ENCODE peak calls at places on chromosomes 11 and 22, in ten cellular contexts. One of them, this sample, is unnamed.

GRCh38 chr11:74322667-74323066 is 11.2 kb upstream of the P4HA3 start:
- DNase-seq in SK-MEL-5: no peak
- DNase-seq in HEK293T: no peak
- DNase-seq in brain microvascular endothelial cell: no peak
- DNase-seq in NCI-H1417: no peak
- DNase-seq in NCI-H1105: no peak
- DNase-seq in ELR: no peak
- DNase-seq in HuH-7: no peak
- DNase-seq in epithelial cell of esophagus: no peak
- DNase-seq in stimulated activated CD8-positive, alpha-beta memory T cell treated with anti-CD3 and anti-CD28 coated beads, Interleukin-15, amount 100 ng/mL, for 24 hours: no peak
- DNase-seq in this sample: no peak

GRCh38 chr11:130203766-130204702 is 44.5 kb downstream of the ST14 start:
- DNase-seq in SK-MEL-5: no peak
- DNase-seq in HEK293T: no peak
- DNase-seq in brain microvascular endothelial cell: no peak
- DNase-seq in NCI-H1417: no peak
- DNase-seq in NCI-H1105: no peak
- DNase-seq in ELR: no peak
- DNase-seq in HuH-7: no peak
- DNase-seq in epithelial cell of esophagus: no peak
- DNase-seq in stimulated activated CD8-positive, alpha-beta memory T cell treated with anti-CD3 and anti-CD28 coated beads, Interleukin-15, amount 100 ng/mL, for 24 hours: no peak
- DNase-seq in this sample: no peak

GRCh38 chr11:120335596-120335927 is 651 bp upstream of the ARHGEF12 start:
- DNase-seq in SK-MEL-5: no peak
- DNase-seq in HEK293T: peak
- DNase-seq in brain microvascular endothelial cell: no peak
- DNase-seq in NCI-H1417: peak
- DNase-seq in NCI-H1105: peak
- DNase-seq in ELR: peak
- DNase-seq in HuH-7: no peak
- DNase-seq in epithelial cell of esophagus: peak
- DNase-seq in stimulated activated CD8-positive, alpha-beta memory T cell treated with anti-CD3 and anti-CD28 coated beads, Interleukin-15, amount 100 ng/mL, for 24 hours: no peak
- DNase-seq in this sample: no peak

GRCh38 chr22:27999876-28000275 is 80.8 kb upstream of the PITPNB start:
- DNase-seq in SK-MEL-5: no peak
- DNase-seq in HEK293T: no peak
- DNase-seq in brain microvascular endothelial cell: no peak
- DNase-seq in NCI-H1417: no peak
- DNase-seq in NCI-H1105: no peak
- DNase-seq in ELR: no peak
- DNase-seq in HuH-7: no peak
- DNase-seq in epithelial cell of esophagus: no peak
- DNase-seq in stimulated activated CD8-positive, alpha-beta memory T cell treated with anti-CD3 and anti-CD28 coated beads, Interleukin-15, amount 100 ng/mL, for 24 hours: no peak
- DNase-seq in this sample: no peak

GRCh38 chr11:60880189-60880588 is 12.8 kb downstream of the ZP1 start:
- DNase-seq in SK-MEL-5: no peak
- DNase-seq in HEK293T: no peak
- DNase-seq in brain microvascular endothelial cell: no peak
- DNase-seq in NCI-H1417: no peak
- DNase-seq in NCI-H1105: no peak
- DNase-seq in ELR: no peak
- DNase-seq in HuH-7: no peak
- DNase-seq in epithelial cell of esophagus: no peak
- DNase-seq in stimulated activated CD8-positive, alpha-beta memory T cell treated with anti-CD3 and anti-CD28 coated beads, Interleukin-15, amount 100 ng/mL, for 24 hours: no peak
- DNase-seq in this sample: no peak

GRCh38 chr11:72951193-72951592 is 137.0 kb downstream of the ATG16L2 start:
- DNase-seq in SK-MEL-5: no peak
- DNase-seq in HEK293T: no peak
- DNase-seq in brain microvascular endothelial cell: no peak
- DNase-seq in NCI-H1417: no peak
- DNase-seq in NCI-H1105: no peak
- DNase-seq in ELR: no peak
- DNase-seq in HuH-7: no peak
- DNase-seq in epithelial cell of esophagus: peak
- DNase-seq in stimulated activated CD8-positive, alpha-beta memory T cell treated with anti-CD3 and anti-CD28 coated beads, Interleukin-15, amount 100 ng/mL, for 24 hours: no peak
- DNase-seq in this sample: no peak

GRCh38 chr22:33126881-33127280 is 68.7 kb upstream of the SYN3 start:
- DNase-seq in SK-MEL-5: peak
- DNase-seq in HEK293T: peak
- DNase-seq in brain microvascular endothelial cell: no peak
- DNase-seq in NCI-H1417: peak
- DNase-seq in NCI-H1105: no peak
- DNase-seq in ELR: no peak
- DNase-seq in HuH-7: peak
- DNase-seq in epithelial cell of esophagus: peak
- DNase-seq in stimulated activated CD8-positive, alpha-beta memory T cell treated with anti-CD3 and anti-CD28 coated beads, Interleukin-15, amount 100 ng/mL, for 24 hours: no peak
- DNase-seq in this sample: no peak

GRCh38 chr22:38881464-38881871 is 9.5 kb upstream of the CBX6 start:
- DNase-seq in SK-MEL-5: peak
- DNase-seq in HEK293T: no peak
- DNase-seq in brain microvascular endothelial cell: no peak
- DNase-seq in NCI-H1417: no peak
- DNase-seq in NCI-H1105: no peak
- DNase-seq in ELR: no peak
- DNase-seq in HuH-7: no peak
- DNase-seq in epithelial cell of esophagus: no peak
- DNase-seq in stimulated activated CD8-positive, alpha-beta memory T cell treated with anti-CD3 and anti-CD28 coated beads, Interleukin-15, amount 100 ng/mL, for 24 hours: no peak
- DNase-seq in this sample: no peak

GRCh38 chr22:35154937-35155387 is 89.0 kb downstream of the ISX start:
- DNase-seq in SK-MEL-5: peak
- DNase-seq in HEK293T: peak
- DNase-seq in brain microvascular endothelial cell: peak
- DNase-seq in NCI-H1417: peak
- DNase-seq in NCI-H1105: peak
- DNase-seq in ELR: peak
- DNase-seq in HuH-7: peak
- DNase-seq in epithelial cell of esophagus: peak
- DNase-seq in stimulated activated CD8-positive, alpha-beta memory T cell treated with anti-CD3 and anti-CD28 coated beads, Interleukin-15, amount 100 ng/mL, for 24 hours: no peak
- DNase-seq in this sample: no peak

GRCh38 chr11:46677991-46678740 is 22.3 kb downstream of the ARHGAP1 start:
- DNase-seq in SK-MEL-5: no peak
- DNase-seq in HEK293T: no peak
- DNase-seq in brain microvascular endothelial cell: no peak
- DNase-seq in NCI-H1417: no peak
- DNase-seq in NCI-H1105: no peak
- DNase-seq in ELR: peak
- DNase-seq in HuH-7: no peak
- DNase-seq in epithelial cell of esophagus: no peak
- DNase-seq in stimulated activated CD8-positive, alpha-beta memory T cell treated with anti-CD3 and anti-CD28 coated beads, Interleukin-15, amount 100 ng/mL, for 24 hours: no peak
- DNase-seq in this sample: no peak

GRCh38 chr22:46748948-46749681 is 11.1 kb upstream of the CERK start:
- DNase-seq in SK-MEL-5: no peak
- DNase-seq in HEK293T: no peak
- DNase-seq in brain microvascular endothelial cell: no peak
- DNase-seq in NCI-H1417: no peak
- DNase-seq in NCI-H1105: no peak
- DNase-seq in ELR: peak
- DNase-seq in HuH-7: no peak
- DNase-seq in epithelial cell of esophagus: peak
- DNase-seq in stimulated activated CD8-positive, alpha-beta memory T cell treated with anti-CD3 and anti-CD28 coated beads, Interleukin-15, amount 100 ng/mL, for 24 hours: no peak
- DNase-seq in this sample: no peak

GRCh38 chr22:49449811-49450386 is 377.8 kb downstream of the BRD1 start:
- DNase-seq in SK-MEL-5: no peak
- DNase-seq in HEK293T: no peak
- DNase-seq in brain microvascular endothelial cell: no peak
- DNase-seq in NCI-H1417: no peak
- DNase-seq in NCI-H1105: no peak
- DNase-seq in ELR: no peak
- DNase-seq in HuH-7: no peak
- DNase-seq in epithelial cell of esophagus: no peak
- DNase-seq in stimulated activated CD8-positive, alpha-beta memory T cell treated with anti-CD3 and anti-CD28 coated beads, Interleukin-15, amount 100 ng/mL, for 24 hours: no peak
- DNase-seq in this sample: no peak

GRCh38 chr22:35467788-35468187 is 67.8 kb downstream of the MCM5 start:
- DNase-seq in SK-MEL-5: peak
- DNase-seq in HEK293T: no peak
- DNase-seq in brain microvascular endothelial cell: no peak
- DNase-seq in NCI-H1417: no peak
- DNase-seq in NCI-H1105: no peak
- DNase-seq in ELR: peak
- DNase-seq in HuH-7: no peak
- DNase-seq in epithelial cell of esophagus: no peak
- DNase-seq in stimulated activated CD8-positive, alpha-beta memory T cell treated with anti-CD3 and anti-CD28 coated beads, Interleukin-15, amount 100 ng/mL, for 24 hours: no peak
- DNase-seq in this sample: no peak

GRCh38 chr11:119854521-119854920 is 125.5 kb upstream of the NECTIN1 start:
- DNase-seq in SK-MEL-5: no peak
- DNase-seq in HEK293T: no peak
- DNase-seq in brain microvascular endothelial cell: no peak
- DNase-seq in NCI-H1417: peak
- DNase-seq in NCI-H1105: peak
- DNase-seq in ELR: no peak
- DNase-seq in HuH-7: no peak
- DNase-seq in epithelial cell of esophagus: peak
- DNase-seq in stimulated activated CD8-positive, alpha-beta memory T cell treated with anti-CD3 and anti-CD28 coated beads, Interleukin-15, amount 100 ng/mL, for 24 hours: no peak
- DNase-seq in this sample: no peak

GRCh38 chr11:111416231-111416960 is 37.3 kb upstream of the POU2AF1 start:
- DNase-seq in SK-MEL-5: no peak
- DNase-seq in HEK293T: no peak
- DNase-seq in brain microvascular endothelial cell: no peak
- DNase-seq in NCI-H1417: no peak
- DNase-seq in NCI-H1105: no peak
- DNase-seq in ELR: no peak
- DNase-seq in HuH-7: no peak
- DNase-seq in epithelial cell of esophagus: no peak
- DNase-seq in stimulated activated CD8-positive, alpha-beta memory T cell treated with anti-CD3 and anti-CD28 coated beads, Interleukin-15, amount 100 ng/mL, for 24 hours: no peak
- DNase-seq in this sample: no peak

GRCh38 chr11:206516-207212 is 535 bp downstream of the BET1L start:
- DNase-seq in SK-MEL-5: no peak
- DNase-seq in HEK293T: peak
- DNase-seq in brain microvascular endothelial cell: no peak
- DNase-seq in NCI-H1417: no peak
- DNase-seq in NCI-H1105: no peak
- DNase-seq in ELR: peak
- DNase-seq in HuH-7: peak
- DNase-seq in epithelial cell of esophagus: no peak
- DNase-seq in stimulated activated CD8-positive, alpha-beta memory T cell treated with anti-CD3 and anti-CD28 coated beads, Interleukin-15, amount 100 ng/mL, for 24 hours: no peak
- DNase-seq in this sample: no peak

GRCh38 chr22:23894710-23895598 is 771 bp downstream of the MIF start:
- DNase-seq in SK-MEL-5: peak
- DNase-seq in HEK293T: peak
- DNase-seq in brain microvascular endothelial cell: peak
- DNase-seq in NCI-H1417: peak
- DNase-seq in NCI-H1105: peak
- DNase-seq in ELR: peak
- DNase-seq in HuH-7: peak
- DNase-seq in epithelial cell of esophagus: peak
- DNase-seq in stimulated activated CD8-positive, alpha-beta memory T cell treated with anti-CD3 and anti-CD28 coated beads, Interleukin-15, amount 100 ng/mL, for 24 hours: peak
- DNase-seq in this sample: peak

This sample was measured in NCI-H1048.